ENCODE peak calls at places on chromosomes 13 and 19, in ten cellular contexts. G is PC-3, I is PC-9, M is endodermal cell, N is cardiac fibroblast, F is neural progenitor cell, X is body of pancreas, B is breast epithelium, A is endothelial cell of umbilical vein, P is GM12878. T is an unnamed sample.

GRCh38 chr13:113135281-113135760 is 12.7 kb downstream of the F10 start:
- DNase-seq in G (no peak), I (no peak), M (peak; percentile 6), N (no peak), F (no peak), X (no peak), B (no peak), A (no peak), P (no peak), T (no peak)

GRCh38 chr19:34248941-34249340 is 5.4 kb upstream of the GARRE1 start:
- DNase-seq in G (no peak), I (no peak), M (no peak), N (no peak), F (no peak), X (no peak), B (no peak), A (no peak), P (no peak), T (no peak)

GRCh38 chr13:48586591-48587103 is 53.8 kb upstream of the RCBTB2 start:
- DNase-seq in G (no peak), I (no peak), M (no peak), N (peak; percentile 80), F (no peak), X (no peak), B (peak; percentile 59), A (peak; percentile 81), P (no peak), T (no peak)

GRCh38 chr13:108947551-108948030 is 318.2 kb downstream of the MYO16 start:
- DNase-seq in G (no peak), I (no peak), M (no peak), N (peak; percentile 35), F (no peak), X (no peak), B (peak; percentile 44), A (no peak), P (no peak), T (no peak)

GRCh38 chr19:3471954-3472655 is 8.2 kb downstream of the SMIM24 start:
- DNase-seq in G (peak; percentile 8), I (no peak), M (peak; percentile 80), N (peak; percentile 32), F (peak; percentile 53), X (peak; percentile 53), B (no peak), A (peak; percentile 29), P (no peak), T (peak; percentile 75)

GRCh38 chr19:12828494-12828893 is 5.9 kb downstream of the RTBDN start:
- DNase-seq in G (peak; percentile 49), I (no peak), M (peak; percentile 93), N (peak; percentile 57), F (peak; percentile 79), X (no peak), B (no peak), A (no peak), P (no peak), T (peak; percentile 65)

GRCh38 chr19:47723573-47723923 is 10.3 kb downstream of the EHD2 start:
- DNase-seq in G (peak; percentile 64), I (peak; percentile 83), M (no peak), N (peak; percentile 93), F (no peak), X (peak; percentile 71), B (peak; percentile 73), A (no peak), P (no peak), T (no peak)

GRCh38 chr13:95375706-95376105 is 74.5 kb upstream of the ABCC4 start:
- DNase-seq in G (no peak), I (no peak), M (no peak), N (no peak), F (no peak), X (no peak), B (no peak), A (no peak), P (no peak), T (no peak)

GRCh38 chr19:3492131-3492839 is 8.2 kb downstream of the DOHH start:
- DNase-seq in G (no peak), I (no peak), M (peak; percentile 61), N (no peak), F (no peak), X (no peak), B (no peak), A (no peak), P (no peak), T (no peak)

GRCh38 chr19:31304877-31305312 is 44.3 kb downstream of the TSHZ3 start:
- DNase-seq in G (no peak), I (no peak), M (no peak), N (peak; percentile 26), F (no peak), X (no peak), B (no peak), A (no peak), P (no peak), T (no peak)

GRCh38 chr13:103133551-103133950 is 67.3 kb upstream of the SLC10A2 start:
- DNase-seq in G (no peak), I (no peak), M (no peak), N (no peak), F (no peak), X (no peak), B (no peak), A (no peak), P (no peak), T (no peak)

GRCh38 chr19:14002571-14003278 is 3.4 kb downstream of the RFX1 start:
- DNase-seq in G (no peak), I (no peak), M (no peak), N (no peak), F (no peak), X (no peak), B (no peak), A (no peak), P (peak; percentile 40), T (peak; percentile 36)

GRCh38 chr19:18098891-18099622 is 1.5 kb downstream of the MAST3 start:
- DNase-seq in G (no peak), I (peak; percentile 26), M (peak; percentile 73), N (no peak), F (peak; percentile 50), X (no peak), B (no peak), A (no peak), P (peak; percentile 84), T (peak; percentile 86)

GRCh38 chr13:45316210-45316799 is 24.7 kb downstream of the TPT1 start:
- DNase-seq in G (no peak), I (no peak), M (peak; percentile 49), N (no peak), F (no peak), X (no peak), B (no peak), A (no peak), P (no peak), T (no peak)

GRCh38 chr13:73268306-73268705 is 209.5 kb downstream of the KLF5 start:
- DNase-seq in G (peak; percentile 96), I (no peak), M (no peak), N (peak; percentile 34), F (no peak), X (no peak), B (no peak), A (no peak), P (no peak), T (no peak)

GRCh38 chr13:113955235-113955634 is 18.6 kb downstream of the C13orf46 start:
- DNase-seq in G (no peak), I (no peak), M (no peak), N (no peak), F (no peak), X (no peak), B (no peak), A (no peak), P (no peak), T (no peak)

GRCh38 chr13:74907788-74908187 is 574.2 kb downstream of the TBC1D4 start:
- DNase-seq in G (no peak), I (no peak), M (no peak), N (peak; percentile 19), F (no peak), X (no peak), B (no peak), A (peak; percentile 68), P (no peak), T (no peak)

GRCh38 chr13:45368571-45368970 is 27.6 kb upstream of the TPT1 start:
- DNase-seq in G (peak; percentile 56), I (no peak), M (no peak), N (no peak), F (no peak), X (no peak), B (no peak), A (no peak), P (no peak), T (no peak)

GRCh38 chr19:18660939-18661338 is 22.5 kb upstream of the CRTC1 start:
- DNase-seq in G (no peak), I (peak; percentile 34), M (no peak), N (no peak), F (no peak), X (no peak), B (no peak), A (no peak), P (no peak), T (no peak)

DNA sequence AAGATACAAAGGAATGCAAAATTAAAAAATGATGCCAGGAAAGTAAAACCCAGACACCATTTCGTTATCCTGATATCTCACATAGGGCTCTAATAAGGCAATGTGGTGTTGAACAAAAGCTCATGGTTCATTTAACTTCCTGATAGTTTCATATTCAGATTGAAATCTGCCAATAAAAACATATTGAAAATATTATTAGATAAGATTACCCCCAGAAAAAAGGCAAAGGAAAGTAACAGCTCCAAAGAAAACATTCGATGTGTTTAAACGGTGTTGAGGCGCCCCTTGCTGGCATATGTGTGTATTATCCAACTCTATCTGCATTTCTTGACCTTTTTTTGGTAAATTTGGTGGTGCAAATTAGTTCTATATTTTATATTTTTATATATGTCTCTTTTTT is 75.9 kb downstream of the ESD start:
- DNase-seq in G (peak; percentile 41), I (peak; percentile 37), M (peak; percentile 74), N (peak; percentile 65), F (peak; percentile 62), X (peak; percentile 58), B (no peak), A (peak; percentile 83), P (no peak), T (no peak)
- TF ChIP-seq CTCF in G (peak; percentile 67), I (peak; percentile 88), M (peak; percentile 93), N (peak; percentile 52), F (peak; percentile 77), X (peak; percentile 46), B (peak; percentile 84), A (peak; percentile 51), P (peak; percentile 37), T (peak; percentile 53)

GRCh38 chr13:44231786-44232516 is 141.7 kb upstream of the SERP2 start:
- DNase-seq in G (peak; percentile 97), I (peak; percentile 98), M (peak; percentile 95), N (peak; percentile 90), F (no peak), X (peak; percentile 88), B (peak; percentile 83), A (peak; percentile 71), P (no peak), T (no peak)
- TF ChIP-seq CTCF in G (no peak), I (no peak), M (peak; percentile 42), N (peak; percentile 13), F (no peak), X (no peak), B (no peak), A (no peak), P (no peak), T (no peak)

GRCh38 chr19:23686622-23687423 is at the start of gene ZNF675:
- DNase-seq in G (peak; percentile 93), I (peak; percentile 89), M (peak; percentile 98), N (peak; percentile 91), F (peak; percentile 96), X (peak; percentile 87), B (peak; percentile 91), A (peak; percentile 90), P (peak; percentile 77), T (peak; percentile 84)
- TF ChIP-seq CTCF in G (peak; percentile 33), I (no peak), M (no peak), N (peak; percentile 15), F (no peak), X (no peak), B (no peak), A (no peak), P (no peak), T (no peak)

GRCh38 chr19:29576043-29576442 is 30.0 kb upstream of the POP4 start:
- DNase-seq in G (no peak), I (no peak), M (no peak), N (no peak), F (no peak), X (no peak), B (no peak), A (no peak), P (no peak), T (no peak)
- TF ChIP-seq CTCF in G (no peak), I (no peak), M (peak; percentile 24), N (no peak), F (no peak), X (no peak), B (no peak), A (no peak), P (no peak), T (no peak)